ENCODE peak calls at places on chromosomes 12 and 14, in nine cellular contexts. One of them, this sample, is unnamed.

GRCh38 chr12:117380083-117380482 is 18.7 kb upstream of the NOS1 start:
- DNase-seq in upper lobe of right lung: no peak
- DNase-seq in Caco-2: no peak
- DNase-seq in fibroblast of mammary gland: no peak
- DNase-seq in SK-N-SH: no peak
- DNase-seq in heart right ventricle: no peak
- DNase-seq in CD8-positive, alpha-beta memory T cell: no peak
- DNase-seq in kidney epithelial cell: no peak
- DNase-seq in epithelial cell of esophagus: no peak
- DNase-seq in this sample: no peak

GRCh38 chr12:12172106-12172511 is 94.7 kb downstream of the LRP6 start:
- DNase-seq in upper lobe of right lung: no peak
- DNase-seq in Caco-2: no peak
- DNase-seq in fibroblast of mammary gland: peak; percentile 46
- DNase-seq in SK-N-SH: no peak
- DNase-seq in heart right ventricle: no peak
- DNase-seq in CD8-positive, alpha-beta memory T cell: peak; percentile 45
- DNase-seq in kidney epithelial cell: peak; percentile 28
- DNase-seq in epithelial cell of esophagus: peak; percentile 83
- DNase-seq in this sample: no peak

GRCh38 chr14:52175982-52176502 is 91.5 kb upstream of the PTGDR start:
- DNase-seq in upper lobe of right lung: no peak
- DNase-seq in Caco-2: no peak
- DNase-seq in fibroblast of mammary gland: no peak
- DNase-seq in SK-N-SH: no peak
- DNase-seq in heart right ventricle: no peak
- DNase-seq in CD8-positive, alpha-beta memory T cell: peak; percentile 82
- DNase-seq in kidney epithelial cell: no peak
- DNase-seq in epithelial cell of esophagus: no peak
- DNase-seq in this sample: no peak

GRCh38 chr12:62898568-62898967 is 36.4 kb downstream of the PPM1H start:
- DNase-seq in upper lobe of right lung: no peak
- DNase-seq in Caco-2: no peak
- DNase-seq in fibroblast of mammary gland: peak; percentile 6
- DNase-seq in SK-N-SH: no peak
- DNase-seq in heart right ventricle: no peak
- DNase-seq in CD8-positive, alpha-beta memory T cell: no peak
- DNase-seq in kidney epithelial cell: no peak
- DNase-seq in epithelial cell of esophagus: peak; percentile 50
- DNase-seq in this sample: no peak

GRCh38 chr12:25194722-25195055 is 271 bp downstream of the DNAI7 start:
- DNase-seq in upper lobe of right lung: no peak
- DNase-seq in Caco-2: no peak
- DNase-seq in fibroblast of mammary gland: no peak
- DNase-seq in SK-N-SH: no peak
- DNase-seq in heart right ventricle: no peak
- DNase-seq in CD8-positive, alpha-beta memory T cell: no peak
- DNase-seq in kidney epithelial cell: no peak
- DNase-seq in epithelial cell of esophagus: no peak
- DNase-seq in this sample: no peak

GRCh38 chr12:1919763-1920162 is 1.3 kb upstream of the CACNA2D4 start:
- DNase-seq in upper lobe of right lung: no peak
- DNase-seq in Caco-2: no peak
- DNase-seq in fibroblast of mammary gland: no peak
- DNase-seq in SK-N-SH: peak; percentile 8
- DNase-seq in heart right ventricle: no peak
- DNase-seq in CD8-positive, alpha-beta memory T cell: no peak
- DNase-seq in kidney epithelial cell: no peak
- DNase-seq in epithelial cell of esophagus: no peak
- DNase-seq in this sample: no peak

GRCh38 chr14:104294983-104295680 is 156.7 kb downstream of the KIF26A start:
- DNase-seq in upper lobe of right lung: peak; percentile 51
- DNase-seq in Caco-2: no peak
- DNase-seq in fibroblast of mammary gland: no peak
- DNase-seq in SK-N-SH: no peak
- DNase-seq in heart right ventricle: no peak
- DNase-seq in CD8-positive, alpha-beta memory T cell: no peak
- DNase-seq in kidney epithelial cell: no peak
- DNase-seq in epithelial cell of esophagus: no peak
- DNase-seq in this sample: peak; percentile 65

GRCh38 chr12:58888131-58888783 is 32.0 kb downstream of the LRIG3 start:
- DNase-seq in upper lobe of right lung: no peak
- DNase-seq in Caco-2: no peak
- DNase-seq in fibroblast of mammary gland: peak; percentile 77
- DNase-seq in SK-N-SH: no peak
- DNase-seq in heart right ventricle: peak; percentile 38
- DNase-seq in CD8-positive, alpha-beta memory T cell: no peak
- DNase-seq in kidney epithelial cell: peak; percentile 91
- DNase-seq in epithelial cell of esophagus: peak; percentile 86
- DNase-seq in this sample: no peak

GRCh38 chr12:130880411-130880885 is 8.6 kb downstream of the RAN start:
- DNase-seq in upper lobe of right lung: no peak
- DNase-seq in Caco-2: no peak
- DNase-seq in fibroblast of mammary gland: no peak
- DNase-seq in SK-N-SH: no peak
- DNase-seq in heart right ventricle: no peak
- DNase-seq in CD8-positive, alpha-beta memory T cell: no peak
- DNase-seq in kidney epithelial cell: no peak
- DNase-seq in epithelial cell of esophagus: no peak
- DNase-seq in this sample: no peak

GRCh38 chr12:47949441-47950341 is 13.7 kb upstream of the TMEM106C start:
- DNase-seq in upper lobe of right lung: peak; percentile 91
- DNase-seq in Caco-2: peak; percentile 94
- DNase-seq in fibroblast of mammary gland: peak; percentile 77
- DNase-seq in SK-N-SH: peak; percentile 90
- DNase-seq in heart right ventricle: peak; percentile 63
- DNase-seq in CD8-positive, alpha-beta memory T cell: peak; percentile 10
- DNase-seq in kidney epithelial cell: peak; percentile 25
- DNase-seq in epithelial cell of esophagus: peak; percentile 85
- DNase-seq in this sample: peak; percentile 89

GRCh38 chr12:122987086-122987951 is 6.8 kb downstream of the ARL6IP4 start:
- DNase-seq in upper lobe of right lung: no peak
- DNase-seq in Caco-2: no peak
- DNase-seq in fibroblast of mammary gland: no peak
- DNase-seq in SK-N-SH: no peak
- DNase-seq in heart right ventricle: no peak
- DNase-seq in CD8-positive, alpha-beta memory T cell: no peak
- DNase-seq in kidney epithelial cell: no peak
- DNase-seq in epithelial cell of esophagus: peak; percentile 37
- DNase-seq in this sample: no peak

GRCh38 chr12:64450711-64451486 is 1.0 kb upstream of the TBK1 start:
- DNase-seq in upper lobe of right lung: no peak
- DNase-seq in Caco-2: peak; percentile 14
- DNase-seq in fibroblast of mammary gland: peak; percentile 17
- DNase-seq in SK-N-SH: peak; percentile 28
- DNase-seq in heart right ventricle: no peak
- DNase-seq in CD8-positive, alpha-beta memory T cell: no peak
- DNase-seq in kidney epithelial cell: no peak
- DNase-seq in epithelial cell of esophagus: peak; percentile 13
- DNase-seq in this sample: no peak

GRCh38 chr14:72479471-72479931 is 414.4 kb downstream of the DPF3 start:
- DNase-seq in upper lobe of right lung: no peak
- DNase-seq in Caco-2: no peak
- DNase-seq in fibroblast of mammary gland: no peak
- DNase-seq in SK-N-SH: no peak
- DNase-seq in heart right ventricle: no peak
- DNase-seq in CD8-positive, alpha-beta memory T cell: no peak
- DNase-seq in kidney epithelial cell: no peak
- DNase-seq in epithelial cell of esophagus: peak; percentile 4
- DNase-seq in this sample: no peak

GRCh38 chr14:64092338-64092737 is 201.8 kb downstream of the ESR2 start:
- DNase-seq in upper lobe of right lung: no peak
- DNase-seq in Caco-2: no peak
- DNase-seq in fibroblast of mammary gland: no peak
- DNase-seq in SK-N-SH: no peak
- DNase-seq in heart right ventricle: no peak
- DNase-seq in CD8-positive, alpha-beta memory T cell: no peak
- DNase-seq in kidney epithelial cell: no peak
- DNase-seq in epithelial cell of esophagus: no peak
- DNase-seq in this sample: no peak

GRCh38 chr12:48119078-48119833 is at the start of gene PFKM:
- DNase-seq in upper lobe of right lung: peak; percentile 82
- DNase-seq in Caco-2: peak; percentile 92
- DNase-seq in fibroblast of mammary gland: peak; percentile 94
- DNase-seq in SK-N-SH: peak; percentile 84
- DNase-seq in heart right ventricle: peak; percentile 91
- DNase-seq in CD8-positive, alpha-beta memory T cell: peak; percentile 39
- DNase-seq in kidney epithelial cell: peak; percentile 67
- DNase-seq in epithelial cell of esophagus: peak; percentile 94
- DNase-seq in this sample: no peak

GRCh38 chr12:19082365-19082911 is 47.1 kb upstream of the PLEKHA5 start:
- DNase-seq in upper lobe of right lung: no peak
- DNase-seq in Caco-2: no peak
- DNase-seq in fibroblast of mammary gland: no peak
- DNase-seq in SK-N-SH: no peak
- DNase-seq in heart right ventricle: no peak
- DNase-seq in CD8-positive, alpha-beta memory T cell: peak; percentile 0
- DNase-seq in kidney epithelial cell: no peak
- DNase-seq in epithelial cell of esophagus: no peak
- DNase-seq in this sample: no peak

GRCh38 chr14:31229009-31229408 is 21.4 kb upstream of the HECTD1 start:
- DNase-seq in upper lobe of right lung: no peak
- DNase-seq in Caco-2: no peak
- DNase-seq in fibroblast of mammary gland: no peak
- DNase-seq in SK-N-SH: no peak
- DNase-seq in heart right ventricle: no peak
- DNase-seq in CD8-positive, alpha-beta memory T cell: no peak
- DNase-seq in kidney epithelial cell: no peak
- DNase-seq in epithelial cell of esophagus: no peak
- DNase-seq in this sample: no peak

GRCh38 chr14:34234258-34234657 is 227.8 kb downstream of the SPTSSA start:
- DNase-seq in upper lobe of right lung: no peak
- DNase-seq in Caco-2: no peak
- DNase-seq in fibroblast of mammary gland: no peak
- DNase-seq in SK-N-SH: no peak
- DNase-seq in heart right ventricle: peak; percentile 70
- DNase-seq in CD8-positive, alpha-beta memory T cell: no peak
- DNase-seq in kidney epithelial cell: no peak
- DNase-seq in epithelial cell of esophagus: no peak
- DNase-seq in this sample: no peak

GRCh38 chr14:70601162-70601561 is 707 bp upstream of the MED6 start:
- DNase-seq in upper lobe of right lung: no peak
- DNase-seq in Caco-2: no peak
- DNase-seq in fibroblast of mammary gland: peak; percentile 40
- DNase-seq in SK-N-SH: no peak
- DNase-seq in heart right ventricle: no peak
- DNase-seq in CD8-positive, alpha-beta memory T cell: no peak
- DNase-seq in kidney epithelial cell: no peak
- DNase-seq in epithelial cell of esophagus: peak; percentile 58
- DNase-seq in this sample: no peak
- H3K4me3 ChIP-seq in upper lobe of right lung: peak overlapping the region; percentile 81
- H3K4me3 ChIP-seq in Caco-2: peak overlapping the region; percentile 62
- H3K4me3 ChIP-seq in fibroblast of mammary gland: peak overlapping the region; percentile 47
- H3K4me3 ChIP-seq in SK-N-SH: peak overlapping the region; percentile 60
- H3K4me3 ChIP-seq in heart right ventricle: peak overlapping the region; percentile 55
- H3K4me3 ChIP-seq in CD8-positive, alpha-beta memory T cell: peak overlapping the region; percentile 55
- H3K4me3 ChIP-seq in kidney epithelial cell: peak overlapping the region; percentile 98
- H3K4me3 ChIP-seq in epithelial cell of esophagus: peak overlapping the region; percentile 49
- H3K4me3 ChIP-seq in this sample: peak overlapping the region; percentile 63

DNA sequence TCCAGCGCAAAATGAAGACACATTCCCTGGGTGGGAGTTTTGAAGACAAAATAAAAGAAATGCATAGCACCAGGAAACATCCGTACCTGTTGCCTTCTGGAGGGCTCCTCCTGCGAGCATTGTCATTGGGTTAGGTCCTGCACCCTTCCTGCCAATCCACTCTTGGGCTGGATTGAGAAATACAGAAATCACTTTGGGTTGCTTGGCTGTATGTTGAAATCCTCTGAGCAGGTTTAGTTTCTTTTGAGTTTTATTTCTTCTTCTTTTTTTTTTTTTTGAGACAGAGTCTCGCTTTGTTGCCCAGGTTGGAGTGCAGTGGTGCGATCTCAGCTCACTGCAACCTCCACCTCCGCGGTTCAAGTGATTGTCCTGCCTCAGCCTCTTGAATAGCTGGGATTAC is 67.6 kb downstream of the ARF6 start:
- DNase-seq in upper lobe of right lung: no peak
- DNase-seq in Caco-2: no peak
- DNase-seq in fibroblast of mammary gland: no peak
- DNase-seq in SK-N-SH: no peak
- DNase-seq in heart right ventricle: no peak
- DNase-seq in CD8-positive, alpha-beta memory T cell: no peak
- DNase-seq in kidney epithelial cell: no peak
- DNase-seq in epithelial cell of esophagus: peak; percentile 79
- DNase-seq in this sample: peak; percentile 65
- H3K4me3 ChIP-seq in upper lobe of right lung: no peak overlapping the region
- H3K4me3 ChIP-seq in Caco-2: no peak overlapping the region
- H3K4me3 ChIP-seq in fibroblast of mammary gland: no peak overlapping the region
- H3K4me3 ChIP-seq in SK-N-SH: no peak overlapping the region
- H3K4me3 ChIP-seq in heart right ventricle: no peak overlapping the region
- H3K4me3 ChIP-seq in CD8-positive, alpha-beta memory T cell: no peak overlapping the region
- H3K4me3 ChIP-seq in kidney epithelial cell: no peak overlapping the region
- H3K4me3 ChIP-seq in epithelial cell of esophagus: no peak overlapping the region
- H3K4me3 ChIP-seq in this sample: no peak overlapping the region

DNA sequence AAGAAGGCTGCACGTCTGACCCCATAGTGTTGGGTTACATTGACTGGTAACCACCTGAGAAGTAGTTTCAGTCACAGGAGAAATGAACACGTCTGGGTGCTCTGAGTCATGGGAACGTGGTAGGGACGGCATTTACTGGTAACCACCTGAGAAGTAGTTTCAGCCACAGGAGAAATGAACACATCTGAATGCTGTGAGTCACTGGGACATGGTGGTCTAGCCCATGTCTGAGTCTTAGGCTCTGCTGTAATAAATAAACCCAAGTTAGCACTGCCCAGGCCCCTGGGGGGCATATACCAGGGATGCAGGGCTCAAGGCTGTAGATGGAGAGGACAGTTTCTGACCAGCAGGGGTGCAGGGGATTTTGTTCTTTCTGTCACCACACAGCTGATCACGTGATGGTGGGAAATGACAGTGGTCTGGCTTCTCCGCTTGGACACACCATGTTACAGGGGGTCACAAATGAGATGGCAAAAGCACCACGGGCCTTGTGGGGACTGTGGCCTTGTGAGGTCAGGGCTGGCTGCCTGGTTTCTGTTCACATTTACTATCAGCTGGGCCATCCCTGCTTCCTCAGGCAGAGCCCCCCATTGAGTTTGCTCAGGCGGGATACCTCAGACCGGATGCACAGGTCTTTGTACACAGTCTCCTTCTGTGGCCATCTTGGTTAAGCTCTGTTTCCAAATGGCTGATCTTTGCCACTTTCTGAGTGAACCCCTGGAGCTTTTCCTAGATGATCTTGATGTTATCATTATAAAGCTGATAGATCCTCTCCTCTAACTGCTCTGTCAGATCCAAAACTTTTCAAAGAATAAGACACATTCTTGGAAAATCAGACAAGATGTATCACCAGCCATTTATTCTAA is 9.8 kb upstream of the C12orf42 start:
- DNase-seq in upper lobe of right lung: no peak
- DNase-seq in Caco-2: no peak
- DNase-seq in fibroblast of mammary gland: no peak
- DNase-seq in SK-N-SH: no peak
- DNase-seq in heart right ventricle: no peak
- DNase-seq in CD8-positive, alpha-beta memory T cell: no peak
- DNase-seq in kidney epithelial cell: peak; percentile 95
- DNase-seq in epithelial cell of esophagus: peak; percentile 98
- DNase-seq in this sample: no peak
- H3K4me3 ChIP-seq in upper lobe of right lung: no peak overlapping the region
- H3K4me3 ChIP-seq in Caco-2: no peak overlapping the region
- H3K4me3 ChIP-seq in fibroblast of mammary gland: no peak overlapping the region
- H3K4me3 ChIP-seq in SK-N-SH: no peak overlapping the region
- H3K4me3 ChIP-seq in heart right ventricle: no peak overlapping the region
- H3K4me3 ChIP-seq in CD8-positive, alpha-beta memory T cell: no peak overlapping the region
- H3K4me3 ChIP-seq in kidney epithelial cell: no peak overlapping the region
- H3K4me3 ChIP-seq in epithelial cell of esophagus: no peak overlapping the region
- H3K4me3 ChIP-seq in this sample: no peak overlapping the region

GRCh38 chr12:4266990-4267389 is 6.6 kb upstream of the CCND2 start:
- DNase-seq in upper lobe of right lung: no peak
- DNase-seq in Caco-2: no peak
- DNase-seq in fibroblast of mammary gland: no peak
- DNase-seq in SK-N-SH: no peak
- DNase-seq in heart right ventricle: no peak
- DNase-seq in CD8-positive, alpha-beta memory T cell: no peak
- DNase-seq in kidney epithelial cell: no peak
- DNase-seq in epithelial cell of esophagus: no peak
- DNase-seq in this sample: no peak
- H3K4me3 ChIP-seq in upper lobe of right lung: no peak overlapping the region
- H3K4me3 ChIP-seq in Caco-2: no peak overlapping the region
- H3K4me3 ChIP-seq in fibroblast of mammary gland: no peak overlapping the region
- H3K4me3 ChIP-seq in SK-N-SH: no peak overlapping the region
- H3K4me3 ChIP-seq in heart right ventricle: no peak overlapping the region
- H3K4me3 ChIP-seq in CD8-positive, alpha-beta memory T cell: no peak overlapping the region
- H3K4me3 ChIP-seq in kidney epithelial cell: no peak overlapping the region
- H3K4me3 ChIP-seq in epithelial cell of esophagus: no peak overlapping the region
- H3K4me3 ChIP-seq in this sample: no peak overlapping the region